ENCODE peak calls at places on chromosomes 6 and 20, in six cellular contexts. B, S, E, O, C and Q are unnamed samples.

GRCh38 chr20:38146156-38146555 is 18.9 kb downstream of the TGM2 start:
- DNase-seq in B (no peak), S (no peak), E (no peak), O (no peak), C (no peak), Q (no peak)

GRCh38 chr20:11993886-11994466 is 76.3 kb downstream of the BTBD3 start:
- DNase-seq in B (no peak), S (no peak), E (no peak), O (no peak), C (no peak), Q (no peak)

GRCh38 chr6:46044876-46045617 is 29.4 kb upstream of the CLIC5 start:
- DNase-seq in B (no peak), S (no peak), E (peak; percentile 47), O (no peak), C (peak; percentile 66), Q (peak; percentile 80)

GRCh38 chr6:36025932-36026327 is 1.5 kb upstream of the SLC26A8 start:
- DNase-seq in B (no peak), S (no peak), E (no peak), O (no peak), C (no peak), Q (peak; percentile 50)

GRCh38 chr6:162198925-162199324 is 528.6 kb downstream of the PRKN start:
- DNase-seq in B (no peak), S (no peak), E (no peak), O (no peak), C (no peak), Q (no peak)

GRCh38 chr6:140124498-140124897 is 750.0 kb upstream of the CITED2 start:
- DNase-seq in B (no peak), S (no peak), E (no peak), O (no peak), C (no peak), Q (no peak)

GRCh38 chr20:17772005-17772343 is 72.2 kb downstream of the BANF2 start:
- DNase-seq in B (no peak), S (no peak), E (no peak), O (no peak), C (no peak), Q (no peak)

GRCh38 chr6:36673882-36674281 is 4.6 kb upstream of the CDKN1A start:
- DNase-seq in B (no peak), S (no peak), E (no peak), O (no peak), C (no peak), Q (no peak)

GRCh38 chr6:128363424-128363823 is 157.0 kb downstream of the PTPRK start:
- DNase-seq in B (no peak), S (no peak), E (no peak), O (no peak), C (no peak), Q (no peak)

GRCh38 chr6:20534906-20535305 is 649 bp downstream of the CDKAL1 start:
- DNase-seq in B (no peak), S (no peak), E (no peak), O (no peak), C (no peak), Q (no peak)

GRCh38 chr6:134097114-134097707 is 44.8 kb upstream of the SLC2A12 start:
- DNase-seq in B (peak; percentile 38), S (no peak), E (no peak), O (no peak), C (peak; percentile 36), Q (peak; percentile 86)